ENCODE peak calls at places on chromosomes 7 and 10, in eight cellular contexts. Q is activated T-cell treated with anti-CD3 and anti-CD28 coated beads for 48 hours, Y is hippocampal formation, P is NCI-H2081 treated with DMSO at 0.1 percent for 48 hours, C is fibroblast of mammary gland, X is myocyte, I is retinal pigment epithelial cell, O is mucosa of gallbladder. R is an unnamed sample.
A peak's percentile ranks its signal among the peaks of the same experiment; 100 is the strongest.

GRCh38 chr7:41503438-41503837 is 199.5 kb downstream of the INHBA start:
- DNase-seq in Q (no peak), Y (no peak), P (no peak), C (peak; percentile 32), X (peak; percentile 23), I (no peak), O (no peak), R (no peak)

GRCh38 chr7:2105917-2106316 is 126.8 kb downstream of the MAD1L1 start:
- DNase-seq in Q (no peak), Y (no peak), P (no peak), C (no peak), X (no peak), I (no peak), O (no peak), R (no peak)

GRCh38 chr7:81676813-81677212 is 93.0 kb downstream of the HGF start:
- DNase-seq in Q (no peak), Y (no peak), P (no peak), C (peak; percentile 84), X (peak; percentile 94), I (no peak), O (no peak), R (no peak)

GRCh38 chr10:74640134-74640533 is 186.3 kb upstream of the KAT6B start:
- DNase-seq in Q (no peak), Y (no peak), P (peak; percentile 68), C (no peak), X (no peak), I (no peak), O (no peak), R (no peak)

GRCh38 chr7:95700917-95701316 is 71.4 kb upstream of the DYNC1I1 start:
- DNase-seq in Q (no peak), Y (no peak), P (peak; percentile 24), C (no peak), X (no peak), I (no peak), O (no peak), R (no peak)

GRCh38 chr10:102399217-102400021 is 3.9 kb downstream of the NFKB2 start:
- DNase-seq in Q (peak; percentile 88), Y (peak; percentile 72), P (no peak), C (peak; percentile 78), X (peak; percentile 84), I (no peak), O (peak; percentile 92), R (peak; percentile 96)

GRCh38 chr7:95828824-95829428 is 56.6 kb downstream of the DYNC1I1 start:
- DNase-seq in Q (no peak), Y (no peak), P (no peak), C (no peak), X (no peak), I (no peak), O (no peak), R (no peak)

GRCh38 chr10:132281915-132282666 is 25.7 kb downstream of the STK32C start:
- DNase-seq in Q (no peak), Y (no peak), P (no peak), C (no peak), X (peak; percentile 63), I (no peak), O (no peak), R (no peak)

R was measured in osteocyte.